ENCODE peak calls at places on chromosome 11, in four cellular contexts. Q, N, L and E are unnamed samples.

GRCh38 chr11:75200531-75200930 is 40.0 kb upstream of the TPBGL start:
- DNase-seq in Q (no peak), N (no peak), L (no peak), E (no peak)

GRCh38 chr11:84518601-84519183 is 1108.5 kb downstream of the DLG2 start:
- DNase-seq in Q (no peak), N (no peak), L (no peak), E (no peak)

GRCh38 chr11:17537261-17537660 is 7.0 kb downstream of the USH1C start:
- DNase-seq in Q (no peak), N (no peak), L (no peak), E (no peak)

GRCh38 chr11:93525601-93526000 is 17.6 kb downstream of the SMCO4 start:
- DNase-seq in Q (no peak), N (no peak), L (no peak), E (no peak)

GRCh38 chr11:20258496-20258895 is 98.2 kb upstream of the DBX1 start:
- DNase-seq in Q (no peak), N (no peak), L (no peak), E (no peak)

GRCh38 chr11:48055292-48056132 is 75.2 kb downstream of the PTPRJ start:
- DNase-seq in Q (no peak), N (peak; percentile 96), L (no peak), E (no peak)

GRCh38 chr11:40219401-40219800 is 1240.1 kb downstream of the LRRC4C start:
- DNase-seq in Q (no peak), N (no peak), L (no peak), E (no peak)

GRCh38 chr11:44030276-44030932 is 17.4 kb upstream of the ACCSL start:
- DNase-seq in Q (no peak), N (no peak), L (peak; percentile 76), E (no peak)

GRCh38 chr11:33868646-33869461 is 23.0 kb downstream of the LMO2 start:
- DNase-seq in Q (no peak), N (no peak), L (peak; percentile 20), E (no peak)

GRCh38 chr11:134677338-134677948 is 265.4 kb upstream of the B3GAT1 start:
- DNase-seq in Q (no peak), N (no peak), L (no peak), E (no peak)

GRCh38 chr11:49202287-49202976 is 6.0 kb downstream of the FOLH1 start:
- DNase-seq in Q (no peak), N (no peak), L (no peak), E (no peak)

GRCh38 chr11:75344761-75345454 is 6.6 kb downstream of the ARRB1 start:
- DNase-seq in Q (no peak), N (no peak), L (peak; percentile 32), E (no peak)

GRCh38 chr11:123838659-123839058 is 32.5 kb upstream of the OR6M1 start:
- DNase-seq in Q (no peak), N (no peak), L (no peak), E (no peak)

GRCh38 chr11:35623708-35624168 is 5.5 kb downstream of the FJX1 start:
- DNase-seq in Q (no peak), N (peak; percentile 91), L (no peak), E (no peak)

GRCh38 chr11:47510231-47510630 is 42.7 kb downstream of the CELF1 start:
- DNase-seq in Q (no peak), N (no peak), L (no peak), E (no peak)

GRCh38 chr11:128498846-128499245 is 88.5 kb downstream of the ETS1 start:
- DNase-seq in Q (no peak), N (no peak), L (no peak), E (no peak)

DNA sequence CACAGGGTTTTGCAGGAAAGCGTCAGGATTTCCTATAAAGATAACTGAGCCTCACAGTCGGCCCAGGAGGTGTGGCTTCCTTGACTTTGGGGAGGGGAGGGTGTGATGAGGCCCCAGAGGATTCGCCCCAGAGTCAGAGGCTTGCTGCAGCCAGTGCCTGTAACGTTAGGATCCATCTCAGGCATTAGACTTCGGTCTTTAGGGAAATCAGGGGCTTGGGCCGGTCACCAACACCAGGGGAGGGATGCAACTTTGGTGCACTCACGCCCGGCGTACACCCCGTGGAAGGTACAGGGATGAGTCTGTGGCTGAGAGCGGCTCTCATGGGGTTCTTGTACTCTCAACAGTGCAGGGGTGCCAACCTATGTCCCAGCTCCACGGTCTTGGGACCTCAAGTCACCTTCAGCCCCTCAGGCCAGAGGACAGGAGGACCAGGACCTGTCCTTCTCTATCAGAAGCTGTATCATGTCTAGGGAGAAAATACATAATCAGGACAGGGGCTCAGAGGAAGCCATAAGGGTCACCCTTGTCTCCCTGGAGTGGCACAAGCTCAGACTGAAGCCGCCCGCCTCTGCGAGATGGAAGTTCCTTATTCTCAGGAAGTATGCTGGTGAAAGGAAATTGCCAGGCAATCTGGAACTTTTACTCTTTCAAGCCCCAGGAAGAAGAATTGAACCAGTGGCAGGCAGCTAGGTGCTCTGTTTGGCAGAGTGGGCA is 5.5 kb upstream of the ANO1 start:
- DNase-seq in Q (no peak), N (no peak), L (no peak), E (no peak)
- H3K27me3 ChIP-seq in Q (peaks cover 14% of the 10 kb centered on the region), N (peaks cover 39% of the 10 kb centered on the region), L (no peaks in the 10 kb centered on the region), E (peaks cover 10% of the 10 kb centered on the region)

DNA sequence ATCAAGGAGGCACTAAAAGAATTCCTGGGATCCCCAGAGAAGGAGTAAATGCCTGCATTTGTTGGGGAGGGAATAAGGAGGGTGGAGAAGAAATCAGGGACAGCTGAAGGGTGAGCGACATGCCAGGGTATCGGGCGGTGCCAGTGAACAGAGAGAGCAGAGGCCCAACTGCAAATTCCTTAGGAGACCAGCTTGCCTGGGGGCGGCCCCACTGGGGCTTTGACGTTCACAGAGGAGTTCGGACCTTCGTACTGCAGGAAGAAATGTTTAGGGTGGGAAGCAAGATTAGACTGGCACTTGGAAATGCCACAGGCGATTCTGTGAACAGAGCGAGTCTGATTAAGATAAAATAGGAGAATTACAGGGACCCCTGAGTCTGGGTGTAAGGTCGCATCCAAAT is 65.1 kb upstream of the FGF3 start:
- DNase-seq in Q (no peak), N (no peak), L (no peak), E (no peak)
- H3K27me3 ChIP-seq in Q (no peaks in the 10 kb centered on the region), N (peaks cover 12% of the 10 kb centered on the region), L (no peaks in the 10 kb centered on the region), E (peaks cover 11% of the 10 kb centered on the region)

GRCh38 chr11:57405271-57405890 is 14.9 kb upstream of the PRG2 start:
- DNase-seq in Q (no peak), N (no peak), L (no peak), E (no peak)

GRCh38 chr11:57407010-57407409 is 16.6 kb upstream of the PRG2 start:
- DNase-seq in Q (no peak), N (no peak), L (no peak), E (no peak)

GRCh38 chr11:57407521-57407920 is 17.1 kb upstream of the PRG2 start:
- DNase-seq in Q (no peak), N (no peak), L (no peak), E (no peak)

GRCh38 chr11:57407941-57408475 is 17.6 kb upstream of the PRG2 start:
- DNase-seq in Q (no peak), N (no peak), L (no peak), E (no peak)

GRCh38 chr11:57406337-57406904 is 16.0 kb upstream of the PRG2 start:
- DNase-seq in Q (no peak), N (peak; percentile 80), L (no peak), E (no peak)
- H3K27me3 ChIP-seq in Q (no peaks in the 10 kb centered on the region), N (no peaks in the 10 kb centered on the region), L (no peaks in the 10 kb centered on the region), E (no peaks in the 10 kb centered on the region)

GRCh38 chr11:8269636-8270035 is 6.0 kb upstream of the LMO1 start:
- DNase-seq in Q (no peak), N (no peak), L (no peak), E (no peak)

GRCh38 chr11:8266246-8267241 is 2.9 kb upstream of the LMO1 start:
- DNase-seq in Q (no peak), N (no peak), L (no peak), E (peak; percentile 26)

GRCh38 chr11:8267280-8267679 is 3.6 kb upstream of the LMO1 start:
- DNase-seq in Q (no peak), N (no peak), L (no peak), E (no peak)

GRCh38 chr11:8268530-8269461 is 5.1 kb upstream of the LMO1 start:
- DNase-seq in Q (no peak), N (no peak), L (peak; percentile 30), E (peak; percentile 19)

DNA sequence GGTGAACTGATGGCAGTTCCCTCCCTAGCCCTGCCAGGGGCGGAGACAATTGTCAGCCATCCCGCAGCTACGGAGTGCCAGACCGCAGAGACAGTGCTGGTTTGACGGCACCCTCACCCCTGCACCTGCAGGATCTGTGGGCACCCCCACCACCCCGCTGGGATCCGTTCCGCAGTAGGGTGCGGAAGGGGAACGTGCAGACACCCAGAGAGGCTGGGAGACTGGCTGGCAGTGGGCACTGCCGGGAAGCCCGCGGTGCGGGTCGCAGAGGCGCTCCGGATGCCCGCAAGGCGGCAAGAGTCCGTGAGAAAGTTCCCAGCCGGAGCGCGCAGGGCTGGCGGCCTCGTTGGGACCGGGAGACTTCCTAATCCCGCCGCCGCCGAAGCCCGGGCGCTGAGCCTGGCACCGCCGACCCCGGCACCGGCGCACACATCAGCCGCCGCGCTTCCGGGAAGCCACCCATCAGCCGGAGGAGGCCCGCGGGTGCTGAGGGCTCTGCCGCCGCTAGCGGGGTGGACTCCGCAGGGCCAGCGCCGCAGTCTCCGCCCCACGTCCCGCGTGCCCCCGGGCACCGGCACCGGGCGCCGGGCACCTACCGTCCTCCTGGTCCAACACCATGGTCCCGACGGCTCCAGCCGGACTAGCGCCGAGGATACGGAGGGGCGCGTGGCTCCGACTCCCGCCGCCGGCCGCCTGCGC is 4.3 kb upstream of the LMO1 start:
- DNase-seq in Q (no peak), N (no peak), L (peak; percentile 25), E (no peak)
- H3K27me3 ChIP-seq in Q (peaks cover 57% of the 10 kb centered on the region), N (peaks cover 71% of the 10 kb centered on the region), L (no peaks in the 10 kb centered on the region), E (peaks cover 46% of the 10 kb centered on the region)

DNA sequence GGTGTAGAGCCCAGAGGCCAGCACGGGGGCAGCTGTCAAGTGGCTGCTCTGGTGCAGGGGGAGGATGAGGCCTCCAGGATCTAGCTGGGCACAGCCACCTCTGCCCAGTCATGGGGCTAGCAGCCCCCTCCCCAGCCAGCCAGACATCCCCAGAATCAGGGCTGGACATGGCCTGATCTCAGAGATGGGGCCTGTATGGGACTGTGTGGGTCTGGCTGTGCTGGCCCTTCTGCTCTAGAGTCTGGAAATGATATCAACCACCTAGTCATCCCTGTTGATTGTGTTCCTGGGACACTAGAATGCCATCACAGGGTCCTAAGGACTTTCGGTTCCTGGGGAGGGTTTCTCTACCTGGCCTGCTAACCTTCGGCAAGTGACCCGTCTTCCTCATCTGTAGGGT is 2.8 kb downstream of the FLRT1 start:
- DNase-seq in Q (no peak), N (no peak), L (no peak), E (no peak)
- H3K27me3 ChIP-seq in Q (peaks cover 48% of the 10 kb centered on the region), N (peaks cover 69% of the 10 kb centered on the region), L (no peaks in the 10 kb centered on the region), E (no peaks in the 10 kb centered on the region)

GRCh38 chr11:70105369-70105754 is 27.2 kb downstream of the ANO1 start:
- DNase-seq in Q (no peak), N (no peak), L (no peak), E (no peak)

GRCh38 chr11:70106757-70107156 is 28.6 kb downstream of the ANO1 start:
- DNase-seq in Q (no peak), N (no peak), L (no peak), E (no peak)

GRCh38 chr11:70107191-70107590 is 29.1 kb downstream of the ANO1 start:
- DNase-seq in Q (no peak), N (no peak), L (no peak), E (no peak)

GRCh38 chr11:70104961-70105360 is 26.8 kb downstream of the ANO1 start:
- DNase-seq in Q (no peak), N (no peak), L (no peak), E (no peak)

GRCh38 chr11:70105755-70106571 is 27.8 kb downstream of the ANO1 start:
- DNase-seq in Q (no peak), N (no peak), L (no peak), E (no peak)
- H3K27me3 ChIP-seq in Q (no peaks in the 10 kb centered on the region), N (peaks cover 41% of the 10 kb centered on the region), L (no peaks in the 10 kb centered on the region), E (no peaks in the 10 kb centered on the region)